ENCODE peak calls at places on chromosomes 3 and 15, in five cellular contexts. P, J, D, Q and T are unnamed samples.
A peak's percentile ranks its signal among the peaks of the same experiment; 100 is the strongest.

GRCh38 chr3:36380171-36381031 is at the start of gene STAC:
- DNase-seq in P (no peak), J (no peak), D (no peak), Q (no peak), T (no peak)

GRCh38 chr3:169811606-169812123 is 1.0 kb upstream of the LRRIQ4 start:
- DNase-seq in P (peak; percentile 17), J (peak; percentile 73), D (no peak), Q (no peak), T (no peak)

GRCh38 chr3:124768812-124769211 is 38.6 kb downstream of the UMPS start:
- DNase-seq in P (no peak), J (peak; percentile 29), D (no peak), Q (peak; percentile 22), T (no peak)

GRCh38 chr15:74977599-74977998 is 17.8 kb upstream of the SCAMP5 start:
- DNase-seq in P (no peak), J (no peak), D (no peak), Q (no peak), T (no peak)

GRCh38 chr15:59532770-59533379 is 78.7 kb upstream of the GCNT3 start:
- DNase-seq in P (no peak), J (peak; percentile 68), D (no peak), Q (peak; percentile 33), T (no peak)

GRCh38 chr15:69385831-69386230 is 28.3 kb upstream of the KIF23 start:
- DNase-seq in P (no peak), J (no peak), D (no peak), Q (no peak), T (no peak)

GRCh38 chr3:162021206-162021605 is 524.6 kb downstream of the OTOL1 start:
- DNase-seq in P (no peak), J (no peak), D (no peak), Q (no peak), T (no peak)

GRCh38 chr3:146164506-146164905 is 3.5 kb upstream of the PLOD2 start:
- DNase-seq in P (no peak), J (no peak), D (no peak), Q (no peak), T (no peak)

GRCh38 chr3:73827658-73828313 is 203.0 kb upstream of the PDZRN3 start:
- DNase-seq in P (no peak), J (no peak), D (no peak), Q (peak; percentile 37), T (no peak)

GRCh38 chr15:76190767-76191538 is 120.3 kb downstream of the ETFA start:
- DNase-seq in P (peak; percentile 68), J (peak; percentile 70), D (peak; percentile 36), Q (peak; percentile 84), T (no peak)

GRCh38 chr3:122929188-122929465 is 98.4 kb downstream of the SEMA5B start:
- DNase-seq in P (no peak), J (no peak), D (no peak), Q (no peak), T (no peak)

GRCh38 chr3:171811913-171812321 is 1.6 kb upstream of the PLD1 start:
- DNase-seq in P (no peak), J (peak; percentile 87), D (no peak), Q (no peak), T (no peak)

GRCh38 chr3:73622135-73622534 is 2.6 kb downstream of the PDZRN3 start:
- DNase-seq in P (no peak), J (no peak), D (no peak), Q (peak; percentile 87), T (no peak)

GRCh38 chr3:98811048-98811447 is 47.9 kb downstream of the ST3GAL6 start:
- DNase-seq in P (no peak), J (no peak), D (no peak), Q (no peak), T (no peak)

GRCh38 chr3:32817195-32817560 is 619 bp upstream of the TRIM71 start:
- DNase-seq in P (no peak), J (no peak), D (no peak), Q (no peak), T (no peak)

GRCh38 chr3:122555275-122556071 is 8.6 kb downstream of the PARP9 start:
- DNase-seq in P (no peak), J (peak; percentile 22), D (no peak), Q (no peak), T (no peak)

GRCh38 chr3:32860499-32860898 is 42.7 kb downstream of the TRIM71 start:
- DNase-seq in P (no peak), J (no peak), D (no peak), Q (no peak), T (no peak)

GRCh38 chr3:123816673-123817207 is 67.4 kb downstream of the MYLK start:
- DNase-seq in P (no peak), J (peak; percentile 89), D (no peak), Q (peak; percentile 4), T (peak; percentile 51)

GRCh38 chr3:80733522-80734176 is 965.9 kb upstream of the ROBO1 start:
- DNase-seq in P (no peak), J (peak; percentile 95), D (no peak), Q (peak; percentile 70), T (no peak)

GRCh38 chr3:138188013-138188352 is 882 bp downstream of the ARMC8 start:
- DNase-seq in P (peak; percentile 5), J (peak; percentile 71), D (peak; percentile 15), Q (peak; percentile 59), T (no peak)

GRCh38 chr3:179563298-179563934 is 690 bp downstream of the ACTL6A start:
- DNase-seq in P (peak; percentile 43), J (peak; percentile 77), D (peak; percentile 15), Q (peak; percentile 80), T (peak; percentile 23)
- TF ChIP-seq CTCF in P (peak; percentile 51), J (peak; percentile 53), D (peak; percentile 71), Q (peak; percentile 73), T (peak; percentile 39)

DNA sequence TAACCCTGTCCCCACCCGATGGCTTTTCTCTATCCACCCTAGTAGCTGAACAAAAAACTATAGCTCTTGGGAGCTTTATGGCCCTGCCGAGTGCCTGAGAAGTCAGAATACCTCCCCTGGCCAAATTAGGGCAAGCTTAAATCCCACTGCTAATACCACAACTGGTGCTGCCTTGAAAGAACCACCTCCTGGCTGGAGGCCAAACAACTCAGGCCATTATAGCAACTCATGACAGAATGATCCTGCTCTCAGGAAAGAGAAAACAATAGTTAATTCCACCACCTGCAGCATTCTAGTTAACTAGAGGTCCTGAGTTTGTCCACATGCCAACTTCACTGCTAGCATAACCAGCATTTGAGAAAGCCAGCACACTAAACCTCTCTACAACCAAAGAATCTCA is 123.2 kb downstream of the RTP4 start:
- DNase-seq in P (no peak), J (no peak), D (no peak), Q (no peak), T (no peak)
- TF ChIP-seq CTCF in P (no peak), J (no peak), D (no peak), Q (no peak), T (no peak)

DNA sequence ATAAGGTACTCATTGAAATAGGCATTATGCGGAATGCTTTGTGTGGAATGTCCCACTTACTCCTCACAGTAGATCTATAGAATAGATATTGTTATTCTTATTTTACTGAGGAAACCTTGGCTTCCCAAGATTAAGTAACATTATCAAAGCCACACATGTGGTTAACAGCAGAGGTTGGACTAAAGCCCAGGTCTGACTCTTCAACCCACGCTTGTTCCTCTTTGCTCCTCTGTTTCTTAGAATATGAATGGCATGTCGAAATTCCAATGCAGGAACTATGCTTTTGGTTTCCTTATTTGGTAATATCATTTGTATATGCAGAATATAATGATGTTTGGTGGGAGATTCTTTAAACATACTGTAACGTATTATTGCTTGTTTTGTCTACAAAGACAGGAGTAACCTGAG is 818.8 kb upstream of the LMCD1 start:
- DNase-seq in P (peak; percentile 61), J (peak; percentile 99), D (no peak), Q (peak; percentile 65), T (no peak)
- TF ChIP-seq CTCF in P (no peak), J (no peak), D (no peak), Q (no peak), T (no peak)

GRCh38 chr3:62379206-62379834 is 6.0 kb upstream of the FEZF2 start:
- DNase-seq in P (no peak), J (no peak), D (no peak), Q (no peak), T (no peak)
- TF ChIP-seq CTCF in P (no peak), J (no peak), D (no peak), Q (no peak), T (no peak)

GRCh38 chr3:14548321-14548729 is 8.2 kb upstream of the GRIP2 start:
- DNase-seq in P (peak; percentile 77), J (peak; percentile 70), D (no peak), Q (peak; percentile 62), T (peak; percentile 18)

GRCh38 chr3:14550651-14551611 is 10.8 kb upstream of the GRIP2 start:
- DNase-seq in P (no peak), J (peak; percentile 18), D (no peak), Q (no peak), T (no peak)

GRCh38 chr3:14547693-14548092 is 7.6 kb upstream of the GRIP2 start:
- DNase-seq in P (no peak), J (no peak), D (no peak), Q (no peak), T (no peak)

GRCh38 chr3:14550181-14550580 is 10.0 kb upstream of the GRIP2 start:
- DNase-seq in P (no peak), J (no peak), D (no peak), Q (no peak), T (no peak)

GRCh38 chr3:14549256-14549931 is 9.3 kb upstream of the GRIP2 start:
- DNase-seq in P (no peak), J (peak; percentile 11), D (no peak), Q (no peak), T (no peak)
- TF ChIP-seq CTCF in P (no peak), J (peak; percentile 32), D (no peak), Q (peak; percentile 25), T (no peak)

DNA sequence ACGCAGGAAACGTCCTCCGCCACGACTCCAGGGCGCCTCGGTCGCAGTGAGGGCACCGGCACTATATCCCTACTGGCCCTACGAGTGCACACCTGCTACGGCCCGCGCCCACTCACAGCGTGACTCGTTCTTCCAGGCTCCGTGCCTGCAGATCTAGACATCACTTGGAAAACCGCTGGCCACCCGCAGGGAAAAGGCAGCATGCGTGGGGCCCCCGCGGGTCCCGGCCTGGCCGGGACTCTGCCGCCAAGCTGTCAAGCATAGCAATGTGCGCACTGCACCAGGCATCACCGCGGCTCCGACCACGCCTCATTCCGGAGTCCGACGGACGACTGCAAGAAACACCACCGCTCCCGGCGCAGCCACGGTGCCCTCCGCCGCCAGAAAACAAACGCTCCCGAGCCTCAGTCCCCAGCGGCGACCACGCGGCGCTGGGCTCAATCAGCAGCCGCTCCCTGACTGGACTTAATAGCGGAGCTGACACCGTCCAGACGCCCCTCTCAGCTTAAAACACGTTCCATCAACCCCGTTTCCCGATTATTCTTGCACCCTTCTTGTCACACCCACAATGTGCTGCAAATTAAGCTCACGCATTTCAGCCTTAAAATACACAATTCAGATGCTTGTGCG is 984 bp downstream of the CYFIP1 start:
- DNase-seq in P (peak; percentile 43), J (peak; percentile 52), D (no peak), Q (peak; percentile 66), T (no peak)
- TF ChIP-seq CTCF in P (no peak), J (no peak), D (no peak), Q (no peak), T (no peak)